ENCODE peak calls at places on chromosomes 1 and 21, in eight cellular contexts. One of them, this sample, is unnamed.

GRCh38 chr1:63537940-63538339 is 14.6 kb downstream of the EFCAB7 start:
- DNase-seq in mammary epithelial cell: no peak
- DNase-seq in fibroblast of mammary gland: peak
- DNase-seq in endodermal cell: no peak
- DNase-seq in endothelial cell: no peak
- DNase-seq in fibroblast of pulmonary artery: peak
- DNase-seq in fibroblast of the aortic adventitia: peak
- DNase-seq in AG09309: no peak
- DNase-seq in this sample: no peak

GRCh38 chr21:42038393-42038792 is 28.2 kb upstream of the ZBTB21 start:
- DNase-seq in fibroblast of mammary gland: no peak
- DNase-seq in mammary epithelial cell: no peak
- DNase-seq in AG09309: no peak
- DNase-seq in fibroblast of the aortic adventitia: no peak
- DNase-seq in fibroblast of pulmonary artery: no peak
- DNase-seq in endothelial cell: no peak
- DNase-seq in endodermal cell: no peak
- DNase-seq in this sample: no peak

GRCh38 chr1:94522304-94522703 is 19.3 kb downstream of the F3 start:
- DNase-seq in fibroblast of mammary gland: peak
- DNase-seq in mammary epithelial cell: peak
- DNase-seq in fibroblast of the aortic adventitia: peak
- DNase-seq in endothelial cell: no peak
- DNase-seq in endodermal cell: no peak
- DNase-seq in AG09309: peak
- DNase-seq in fibroblast of pulmonary artery: peak
- DNase-seq in this sample: peak

GRCh38 chr1:53804791-53805505 is 33.1 kb downstream of the NDC1 start:
- DNase-seq in mammary epithelial cell: no peak
- DNase-seq in endothelial cell: no peak
- DNase-seq in fibroblast of the aortic adventitia: no peak
- DNase-seq in fibroblast of mammary gland: peak
- DNase-seq in fibroblast of pulmonary artery: no peak
- DNase-seq in AG09309: no peak
- DNase-seq in endodermal cell: no peak
- DNase-seq in this sample: no peak

GRCh38 chr1:56034847-56035483 is 544.4 kb downstream of the PLPP3 start:
- DNase-seq in fibroblast of the aortic adventitia: peak
- DNase-seq in fibroblast of mammary gland: peak
- DNase-seq in fibroblast of pulmonary artery: peak
- DNase-seq in endodermal cell: no peak
- DNase-seq in endothelial cell: no peak
- DNase-seq in mammary epithelial cell: no peak
- DNase-seq in AG09309: no peak
- DNase-seq in this sample: no peak

GRCh38 chr1:234926574-234927311 is 201.9 kb downstream of the TOMM20 start:
- DNase-seq in mammary epithelial cell: no peak
- DNase-seq in fibroblast of pulmonary artery: no peak
- DNase-seq in AG09309: no peak
- DNase-seq in fibroblast of mammary gland: no peak
- DNase-seq in fibroblast of the aortic adventitia: no peak
- DNase-seq in endothelial cell: no peak
- DNase-seq in endodermal cell: no peak
- DNase-seq in this sample: peak

GRCh38 chr1:67818725-67819301 is 14.5 kb downstream of the GNG12 start:
- DNase-seq in endothelial cell: no peak
- DNase-seq in fibroblast of mammary gland: no peak
- DNase-seq in endodermal cell: no peak
- DNase-seq in fibroblast of pulmonary artery: no peak
- DNase-seq in mammary epithelial cell: no peak
- DNase-seq in fibroblast of the aortic adventitia: no peak
- DNase-seq in AG09309: no peak
- DNase-seq in this sample: no peak

GRCh38 chr1:150692720-150693119 is 4.2 kb downstream of the GOLPH3L start:
- DNase-seq in endodermal cell: no peak
- DNase-seq in fibroblast of the aortic adventitia: no peak
- DNase-seq in mammary epithelial cell: peak
- DNase-seq in fibroblast of mammary gland: no peak
- DNase-seq in endothelial cell: no peak
- DNase-seq in fibroblast of pulmonary artery: peak
- DNase-seq in AG09309: no peak
- DNase-seq in this sample: no peak

GRCh38 chr1:194338241-194338948 is 1152.0 kb upstream of the B3GALT2 start:
- DNase-seq in AG09309: no peak
- DNase-seq in fibroblast of mammary gland: no peak
- DNase-seq in mammary epithelial cell: peak
- DNase-seq in endothelial cell: no peak
- DNase-seq in fibroblast of the aortic adventitia: no peak
- DNase-seq in fibroblast of pulmonary artery: no peak
- DNase-seq in endodermal cell: no peak
- DNase-seq in this sample: no peak

GRCh38 chr1:211382182-211382713 is 55.6 kb downstream of the TRAF5 start:
- DNase-seq in fibroblast of pulmonary artery: no peak
- DNase-seq in fibroblast of mammary gland: no peak
- DNase-seq in fibroblast of the aortic adventitia: no peak
- DNase-seq in AG09309: no peak
- DNase-seq in endodermal cell: no peak
- DNase-seq in endothelial cell: no peak
- DNase-seq in mammary epithelial cell: no peak
- DNase-seq in this sample: no peak

GRCh38 chr1:47481936-47482335 is 44.1 kb downstream of the FOXD2 start:
- DNase-seq in fibroblast of mammary gland: no peak
- DNase-seq in fibroblast of pulmonary artery: no peak
- DNase-seq in fibroblast of the aortic adventitia: no peak
- DNase-seq in mammary epithelial cell: no peak
- DNase-seq in endothelial cell: no peak
- DNase-seq in endodermal cell: peak
- DNase-seq in AG09309: no peak
- DNase-seq in this sample: no peak

GRCh38 chr1:196628838-196629237 is 20.6 kb upstream of the KCNT2 start:
- DNase-seq in endothelial cell: no peak
- DNase-seq in endodermal cell: no peak
- DNase-seq in fibroblast of pulmonary artery: no peak
- DNase-seq in AG09309: no peak
- DNase-seq in fibroblast of the aortic adventitia: no peak
- DNase-seq in mammary epithelial cell: no peak
- DNase-seq in fibroblast of mammary gland: no peak
- DNase-seq in this sample: no peak

GRCh38 chr21:36412916-36413315 is 27.7 kb downstream of the CHAF1B start:
- DNase-seq in mammary epithelial cell: no peak
- DNase-seq in endothelial cell: no peak
- DNase-seq in AG09309: no peak
- DNase-seq in fibroblast of mammary gland: no peak
- DNase-seq in endodermal cell: no peak
- DNase-seq in fibroblast of the aortic adventitia: no peak
- DNase-seq in fibroblast of pulmonary artery: no peak
- DNase-seq in this sample: no peak

GRCh38 chr1:155048449-155049334 is 2.4 kb upstream of the ADAM15 start:
- DNase-seq in AG09309: no peak
- DNase-seq in endothelial cell: no peak
- DNase-seq in fibroblast of the aortic adventitia: no peak
- DNase-seq in endodermal cell: no peak
- DNase-seq in fibroblast of mammary gland: no peak
- DNase-seq in fibroblast of pulmonary artery: no peak
- DNase-seq in mammary epithelial cell: no peak
- DNase-seq in this sample: no peak

GRCh38 chr21:36310016-36310415 is 10.0 kb upstream of the MORC3 start:
- DNase-seq in endothelial cell: no peak
- DNase-seq in fibroblast of mammary gland: no peak
- DNase-seq in mammary epithelial cell: no peak
- DNase-seq in fibroblast of the aortic adventitia: no peak
- DNase-seq in endodermal cell: no peak
- DNase-seq in AG09309: no peak
- DNase-seq in fibroblast of pulmonary artery: no peak
- DNase-seq in this sample: peak

GRCh38 chr1:3932156-3932555 is 32.1 kb upstream of the C1orf174 start:
- DNase-seq in fibroblast of the aortic adventitia: no peak
- DNase-seq in mammary epithelial cell: no peak
- DNase-seq in endodermal cell: no peak
- DNase-seq in endothelial cell: no peak
- DNase-seq in fibroblast of pulmonary artery: no peak
- DNase-seq in AG09309: no peak
- DNase-seq in fibroblast of mammary gland: no peak
- DNase-seq in this sample: no peak

GRCh38 chr1:159211331-159212136 is 6.9 kb downstream of the ACKR1 start:
- DNase-seq in fibroblast of mammary gland: peak
- DNase-seq in fibroblast of the aortic adventitia: peak
- DNase-seq in mammary epithelial cell: no peak
- DNase-seq in fibroblast of pulmonary artery: peak
- DNase-seq in endothelial cell: peak
- DNase-seq in endodermal cell: peak
- DNase-seq in AG09309: no peak
- DNase-seq in this sample: peak

GRCh38 chr1:200365897-200366426 is 43.9 kb downstream of the ZNF281 start:
- DNase-seq in endothelial cell: no peak
- DNase-seq in AG09309: no peak
- DNase-seq in mammary epithelial cell: no peak
- DNase-seq in endodermal cell: peak
- DNase-seq in fibroblast of the aortic adventitia: no peak
- DNase-seq in fibroblast of pulmonary artery: no peak
- DNase-seq in fibroblast of mammary gland: no peak
- DNase-seq in this sample: no peak

GRCh38 chr21:46486481-46487000 is 27.9 kb downstream of the DIP2A start:
- DNase-seq in mammary epithelial cell: no peak
- DNase-seq in fibroblast of the aortic adventitia: no peak
- DNase-seq in fibroblast of mammary gland: no peak
- DNase-seq in endodermal cell: no peak
- DNase-seq in AG09309: no peak
- DNase-seq in endothelial cell: no peak
- DNase-seq in fibroblast of pulmonary artery: no peak
- DNase-seq in this sample: no peak

GRCh38 chr21:35703704-35704103 is 356.6 kb downstream of the SETD4 start:
- DNase-seq in endodermal cell: no peak
- DNase-seq in fibroblast of the aortic adventitia: no peak
- DNase-seq in fibroblast of mammary gland: no peak
- DNase-seq in AG09309: no peak
- DNase-seq in mammary epithelial cell: no peak
- DNase-seq in fibroblast of pulmonary artery: no peak
- DNase-seq in endothelial cell: no peak
- DNase-seq in this sample: no peak

DNA sequence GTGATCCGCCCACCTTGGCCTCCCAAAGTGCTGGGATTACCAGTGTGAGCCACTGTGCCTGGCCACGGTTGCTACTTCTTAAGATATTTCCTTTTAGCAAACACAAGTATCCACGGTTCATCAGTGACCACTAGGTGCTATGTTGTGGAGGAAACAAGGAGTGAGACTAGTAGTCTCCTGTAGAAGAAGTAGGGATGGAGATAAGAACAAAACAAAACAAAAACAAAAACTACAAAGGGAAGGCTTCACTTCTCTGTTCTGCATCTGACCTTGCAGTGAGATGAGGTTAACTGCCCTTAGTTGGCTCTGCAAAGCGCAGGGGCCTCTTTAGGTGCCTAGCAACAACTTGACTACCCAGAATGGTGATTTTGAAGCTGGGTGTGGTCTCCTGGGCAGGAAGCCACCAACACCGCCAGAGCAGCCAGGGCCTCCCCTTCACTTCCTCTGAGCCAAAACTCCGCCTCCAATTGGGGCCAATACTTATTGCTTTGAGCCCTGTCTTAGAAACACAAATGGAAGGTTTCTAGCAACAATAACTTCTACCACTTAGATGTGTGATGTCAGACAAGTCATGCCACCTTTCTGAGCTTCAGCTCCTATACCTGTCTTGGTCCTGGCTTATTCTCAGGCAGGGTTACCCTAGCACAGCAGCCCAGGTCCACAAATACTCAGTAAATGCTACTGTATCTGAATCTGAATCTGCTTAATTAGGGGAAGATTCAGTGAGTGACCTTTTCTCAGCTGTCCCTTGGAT is 12.7 kb upstream of the CDC42 start:
- DNase-seq in fibroblast of mammary gland: peak
- DNase-seq in endodermal cell: peak
- DNase-seq in fibroblast of pulmonary artery: peak
- DNase-seq in fibroblast of the aortic adventitia: peak
- DNase-seq in endothelial cell: peak
- DNase-seq in mammary epithelial cell: peak
- DNase-seq in AG09309: no peak
- DNase-seq in this sample: peak
- TF ChIP-seq CTCF in fibroblast of mammary gland: no peak
- TF ChIP-seq CTCF in endodermal cell: peak
- TF ChIP-seq CTCF in fibroblast of pulmonary artery: peak
- TF ChIP-seq CTCF in fibroblast of the aortic adventitia: peak
- TF ChIP-seq CTCF in endothelial cell: no peak
- TF ChIP-seq CTCF in mammary epithelial cell: no peak
- TF ChIP-seq CTCF in AG09309: no peak
- TF ChIP-seq CTCF in this sample: peak

DNA sequence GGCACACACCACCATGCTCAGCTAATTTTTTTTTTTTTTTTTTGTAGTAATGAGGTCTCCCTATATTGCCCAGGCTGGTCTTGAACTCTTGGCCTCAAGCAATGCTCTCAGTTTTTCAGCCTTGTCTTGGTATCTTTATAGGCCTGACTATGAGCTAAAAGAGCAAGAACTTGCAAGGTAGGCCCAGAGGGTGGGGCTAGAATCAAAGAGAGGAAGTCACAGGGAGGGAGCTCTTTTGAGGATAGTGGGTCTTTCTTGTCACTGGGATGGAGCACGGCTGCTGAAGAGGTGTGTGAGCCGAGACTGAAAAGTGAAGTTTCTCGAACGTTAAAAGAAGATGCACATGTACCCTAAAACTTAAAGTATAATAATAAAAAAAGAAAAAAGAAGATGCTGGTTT is 260.0 kb upstream of the BEND5 start:
- DNase-seq in mammary epithelial cell: no peak
- DNase-seq in fibroblast of mammary gland: no peak
- DNase-seq in AG09309: no peak
- DNase-seq in endothelial cell: peak
- DNase-seq in fibroblast of the aortic adventitia: no peak
- DNase-seq in endodermal cell: peak
- DNase-seq in fibroblast of pulmonary artery: no peak
- DNase-seq in this sample: no peak
- TF ChIP-seq CTCF in mammary epithelial cell: peak
- TF ChIP-seq CTCF in fibroblast of mammary gland: no peak
- TF ChIP-seq CTCF in AG09309: no peak
- TF ChIP-seq CTCF in endothelial cell: no peak
- TF ChIP-seq CTCF in fibroblast of the aortic adventitia: no peak
- TF ChIP-seq CTCF in endodermal cell: peak
- TF ChIP-seq CTCF in fibroblast of pulmonary artery: no peak
- TF ChIP-seq CTCF in this sample: no peak

DNA sequence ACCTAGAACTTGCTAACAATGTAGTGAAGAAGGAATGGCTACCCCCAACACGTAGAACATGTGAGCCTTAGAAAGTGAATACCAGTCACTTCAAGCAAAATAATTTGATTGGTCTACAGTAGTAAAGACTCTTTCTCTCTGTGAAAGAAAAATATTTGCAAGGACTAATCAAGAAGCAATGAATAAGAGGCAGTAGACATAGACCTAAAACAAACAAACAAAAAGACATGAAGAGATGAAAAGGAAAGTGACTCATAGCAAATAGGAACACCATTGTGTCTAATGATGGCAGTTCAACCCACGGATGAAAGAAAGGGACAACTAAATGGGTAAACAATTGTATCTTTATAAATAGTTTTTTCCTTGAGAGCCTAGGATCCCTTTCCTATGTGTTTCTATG is 811.6 kb downstream of the USP25 start:
- DNase-seq in fibroblast of the aortic adventitia: no peak
- DNase-seq in fibroblast of mammary gland: peak
- DNase-seq in mammary epithelial cell: no peak
- DNase-seq in fibroblast of pulmonary artery: no peak
- DNase-seq in endothelial cell: no peak
- DNase-seq in AG09309: no peak
- DNase-seq in endodermal cell: no peak
- DNase-seq in this sample: no peak
- TF ChIP-seq CTCF in fibroblast of the aortic adventitia: no peak
- TF ChIP-seq CTCF in fibroblast of mammary gland: no peak
- TF ChIP-seq CTCF in mammary epithelial cell: no peak
- TF ChIP-seq CTCF in fibroblast of pulmonary artery: no peak
- TF ChIP-seq CTCF in endothelial cell: no peak
- TF ChIP-seq CTCF in AG09309: no peak
- TF ChIP-seq CTCF in endodermal cell: no peak
- TF ChIP-seq CTCF in this sample: no peak

GRCh38 chr1:229024528-229025119 is 246.3 kb upstream of the RAB4A start:
- DNase-seq in fibroblast of mammary gland: peak
- DNase-seq in endodermal cell: peak
- DNase-seq in AG09309: peak
- DNase-seq in fibroblast of pulmonary artery: peak
- DNase-seq in fibroblast of the aortic adventitia: peak
- DNase-seq in endothelial cell: no peak
- DNase-seq in mammary epithelial cell: peak
- DNase-seq in this sample: no peak
- TF ChIP-seq CTCF in fibroblast of mammary gland: peak
- TF ChIP-seq CTCF in endodermal cell: no peak
- TF ChIP-seq CTCF in AG09309: no peak
- TF ChIP-seq CTCF in fibroblast of pulmonary artery: peak
- TF ChIP-seq CTCF in fibroblast of the aortic adventitia: no peak
- TF ChIP-seq CTCF in endothelial cell: no peak
- TF ChIP-seq CTCF in mammary epithelial cell: peak
- TF ChIP-seq CTCF in this sample: no peak